ENCODE peak calls at places on chromosomes 11 and 22, in seven cellular contexts. V is tibial nerve; A is HT1080; Q is natural killer cell treated with Interleukin-12 subunit alpha and Interleukin-12 subunit beta and Interleukin-15 and Interleukin-18, amount 100 ng/mL, for 72 hours; E is spleen; J is stimulated activated CD4-positive, alpha-beta T cell treated with anti-CD3 and anti-CD28 coated beads, Interleukin-1b, Interleukin-23, amount 100 ng/mL, for 24 hours; Y is cardiac fibroblast. G is an unnamed sample.

GRCh38 chr11:73219396-73220285 is 1.6 kb downstream of the P2RY2 start:
- DNase-seq in V (no peak), A (no peak), Q (no peak), E (peak), J (no peak), Y (no peak), G (peak)

GRCh38 chr22:45830531-45831245 is 146.3 kb downstream of the WNT7B start:
- DNase-seq in V (no peak), A (peak), Q (no peak), E (no peak), J (no peak), Y (no peak), G (no peak)

GRCh38 chr11:109972181-109972715 is 120.9 kb upstream of the ZC3H12C start:
- DNase-seq in V (no peak), A (no peak), Q (no peak), E (no peak), J (no peak), Y (peak), G (no peak)

GRCh38 chr11:128593281-128593680 is 5.9 kb upstream of the ETS1 start:
- DNase-seq in V (no peak), A (peak), Q (no peak), E (no peak), J (no peak), Y (no peak), G (no peak)

GRCh38 chr11:69127884-69128283 is 27.9 kb upstream of the SMIM38 start:
- DNase-seq in V (no peak), A (no peak), Q (no peak), E (no peak), J (no peak), Y (no peak), G (no peak)

GRCh38 chr11:17845431-17845881 is 110.9 kb downstream of the KCNC1 start:
- DNase-seq in V (peak), A (peak), Q (no peak), E (no peak), J (no peak), Y (peak), G (no peak)

GRCh38 chr11:66216911-66217310 is 51.5 kb upstream of the RAB1B start:
- DNase-seq in V (no peak), A (no peak), Q (no peak), E (no peak), J (no peak), Y (no peak), G (peak)

GRCh38 chr22:22342697-22343602 is 98.4 kb downstream of the VPREB1 start:
- DNase-seq in V (peak), A (peak), Q (peak), E (peak), J (peak), Y (peak), G (peak)

GRCh38 chr11:66554602-66555001 is 7.9 kb downstream of the ACTN3 start:
- DNase-seq in V (no peak), A (no peak), Q (no peak), E (no peak), J (no peak), Y (no peak), G (no peak)

GRCh38 chr11:116373107-116373506 is 399.7 kb downstream of the BUD13 start:
- DNase-seq in V (no peak), A (no peak), Q (no peak), E (no peak), J (no peak), Y (no peak), G (no peak)

GRCh38 chr11:59706518-59707285 is 6.9 kb downstream of the OR10V1 start:
- DNase-seq in V (no peak), A (peak), Q (no peak), E (no peak), J (no peak), Y (peak), G (no peak)

GRCh38 chr22:50053861-50054260 is 4.2 kb downstream of the TTLL8 start:
- DNase-seq in V (no peak), A (no peak), Q (no peak), E (no peak), J (no peak), Y (no peak), G (no peak)

GRCh38 chr11:72240461-72241289 is 3.3 kb downstream of the PHOX2A start:
- DNase-seq in V (no peak), A (no peak), Q (no peak), E (peak), J (no peak), Y (no peak), G (peak)

GRCh38 chr11:65479184-65480145 is 19.4 kb upstream of the MALAT1 start:
- DNase-seq in V (peak), A (peak), Q (no peak), E (no peak), J (no peak), Y (peak), G (peak)

GRCh38 chr11:23875407-23875950 is 621.4 kb upstream of the LUZP2 start:
- DNase-seq in V (no peak), A (no peak), Q (no peak), E (no peak), J (no peak), Y (peak), G (no peak)

GRCh38 chr11:130031945-130032344 is 29.3 kb upstream of the PRDM10 start:
- DNase-seq in V (no peak), A (no peak), Q (no peak), E (no peak), J (no peak), Y (no peak), G (no peak)

GRCh38 chr11:107676341-107676740 is 35.5 kb downstream of the SLN start:
- DNase-seq in V (no peak), A (no peak), Q (no peak), E (no peak), J (no peak), Y (no peak), G (no peak)

GRCh38 chr11:72144807-72145565 is 9.5 kb downstream of the FOLR3 start:
- DNase-seq in V (no peak), A (no peak), Q (no peak), E (no peak), J (no peak), Y (peak), G (no peak)

GRCh38 chr11:100618914-100619313 is 68.2 kb upstream of the ARHGAP42 start:
- DNase-seq in V (no peak), A (no peak), Q (no peak), E (no peak), J (no peak), Y (no peak), G (no peak)

GRCh38 chr11:67600324-67601029 is 6.3 kb upstream of the NDUFV1 start:
- DNase-seq in V (no peak), A (no peak), Q (no peak), E (peak), J (no peak), Y (no peak), G (no peak)

GRCh38 chr11:29616611-29617010 is 400.2 kb downstream of the KCNA4 start:
- DNase-seq in V (no peak), A (peak), Q (no peak), E (no peak), J (no peak), Y (peak), G (no peak)

GRCh38 chr11:8807544-8808225 is 103.3 kb upstream of the AKIP1 start:
- DNase-seq in V (peak), A (peak), Q (no peak), E (no peak), J (no peak), Y (peak), G (no peak)

GRCh38 chr22:48337957-48338792 is 1489.5 kb downstream of the BRD1 start:
- DNase-seq in V (no peak), A (no peak), Q (no peak), E (peak), J (no peak), Y (no peak), G (peak)

GRCh38 chr11:119336744-119337469 is 2.6 kb downstream of the RNF26 start:
- DNase-seq in V (no peak), A (no peak), Q (no peak), E (peak), J (no peak), Y (no peak), G (peak)

GRCh38 chr11:126006068-126006467 is 56.6 kb downstream of the CDON start:
- DNase-seq in V (no peak), A (no peak), Q (no peak), E (no peak), J (no peak), Y (no peak), G (no peak)

GRCh38 chr11:133821776-133822175 is 23.5 kb downstream of the SPATA19 start:
- DNase-seq in V (peak), A (peak), Q (no peak), E (no peak), J (no peak), Y (peak), G (no peak)

GRCh38 chr11:3146612-3147256 is 18.4 kb downstream of the OSBPL5 start:
- DNase-seq in V (no peak), A (peak), Q (no peak), E (no peak), J (no peak), Y (peak), G (no peak)

GRCh38 chr11:134664447-134664846 is 252.4 kb upstream of the B3GAT1 start:
- DNase-seq in V (no peak), A (no peak), Q (no peak), E (no peak), J (no peak), Y (no peak), G (no peak)

GRCh38 chr11:122038543-122038942 is 77.5 kb downstream of the BLID start:
- DNase-seq in V (no peak), A (peak), Q (no peak), E (no peak), J (no peak), Y (peak), G (no peak)